ENCODE peak calls at places on chromosomes 2 and 18, in six cellular contexts. R is NCI-H748 treated with DMSO at 0.1 percent for 48 hours; E is lower lobe of right lung; K is stimulated activated CD4-positive, alpha-beta T cell treated with anti-CD3 and anti-CD28 coated beads, Interleukin-15, amount 100 ng/mL, for 1 hour; Q is activated T-cell treated with anti-CD3 and anti-CD28 coated beads, Interleukin-2, amount 50 U/mL, for 1 hour; I is NCI-H2171 treated with DMSO at 0.1 percent for 48 hours. W is an unnamed sample.
A peak's percentile ranks its signal among the peaks of the same experiment; 100 is the strongest.

GRCh38 chr2:222993920-222994650 is 57.9 kb upstream of the KCNE4 start:
- DNase-seq in R (no peak), E (no peak), K (no peak), Q (no peak), I (peak; percentile 27), W (peak; percentile 88)

GRCh38 chr2:202317080-202317859 is 51.7 kb downstream of the NOP58 start:
- DNase-seq in R (no peak), E (no peak), K (no peak), Q (no peak), I (no peak), W (peak; percentile 70)

GRCh38 chr2:195559431-195559914 is 97.6 kb upstream of the SLC39A10 start:
- DNase-seq in R (no peak), E (no peak), K (peak; percentile 27), Q (peak; percentile 55), I (no peak), W (no peak)

GRCh38 chr2:27776696-27777095 is 5.2 kb downstream of the MRPL33 start:
- DNase-seq in R (no peak), E (no peak), K (no peak), Q (no peak), I (no peak), W (no peak)

GRCh38 chr2:159195719-159196118 is 90.8 kb downstream of the WDSUB1 start:
- DNase-seq in R (no peak), E (no peak), K (no peak), Q (no peak), I (no peak), W (no peak)

GRCh38 chr2:46859482-46859881 is 56.1 kb downstream of the MCFD2 start:
- DNase-seq in R (no peak), E (no peak), K (no peak), Q (no peak), I (no peak), W (no peak)

GRCh38 chr2:177148477-177149154 is 64.0 kb upstream of the HNRNPA3 start:
- DNase-seq in R (peak; percentile 90), E (peak; percentile 76), K (peak; percentile 46), Q (peak; percentile 75), I (peak; percentile 91), W (no peak)

GRCh38 chr2:237860273-237860935 is 981 bp downstream of the RAMP1 start:
- DNase-seq in R (no peak), E (no peak), K (no peak), Q (no peak), I (no peak), W (no peak)

GRCh38 chr2:236856856-236857616 is 228.7 kb upstream of the COPS8 start:
- DNase-seq in R (no peak), E (no peak), K (no peak), Q (no peak), I (no peak), W (no peak)

GRCh38 chr2:127575185-127575765 is 39.8 kb downstream of the MYO7B start:
- DNase-seq in R (no peak), E (no peak), K (no peak), Q (peak; percentile 11), I (no peak), W (no peak)

GRCh38 chr18:2348003-2348402 is 223.3 kb downstream of the METTL4 start:
- DNase-seq in R (no peak), E (no peak), K (no peak), Q (no peak), I (peak; percentile 27), W (no peak)

GRCh38 chr2:18045230-18045629 is 166.8 kb downstream of the KCNS3 start:
- DNase-seq in R (no peak), E (no peak), K (no peak), Q (no peak), I (no peak), W (no peak)

GRCh38 chr2:190607657-190608357 is 41.1 kb upstream of the NAB1 start:
- DNase-seq in R (no peak), E (no peak), K (no peak), Q (no peak), I (no peak), W (no peak)

W was measured in smooth muscle cell of the brain vasculature.